ENCODE peak calls at places on chromosomes 16 and 17, in ten cellular contexts. Z is mesendoderm, V is HTR-8/SVneo, L is GM13977, X is neuronal stem cell, I is HS-27A, J is heart left ventricle, U is choroid plexus epithelial cell, O is NCI-H510A treated with DMSO at 0.1 percent for 48 hours, Y is IMR-90. H is an unnamed sample.

GRCh38 chr16:53741546-53741945 is 37.6 kb downstream of the FTO start:
- DNase-seq in J (no peak), O (no peak), V (no peak), Z (no peak), U (no peak), L (no peak), X (no peak), I (no peak), Y (no peak), H (no peak)

GRCh38 chr16:84144301-84144858 is 597 bp downstream of the HSDL1 start:
- DNase-seq in J (peak; percentile 69), U (peak; percentile 24), L (peak; percentile 56), O (peak; percentile 25), X (no peak), V (no peak), Y (peak; percentile 5), I (no peak), Z (peak; percentile 34), H (peak; percentile 43)

GRCh38 chr16:67613808-67614207 is 31.1 kb upstream of the CARMIL2 start:
- DNase-seq in U (no peak), I (no peak), J (no peak), X (no peak), V (no peak), Y (no peak), L (no peak), Z (peak; percentile 65), O (no peak), H (no peak)

GRCh38 chr17:58802188-58802587 is 46.5 kb downstream of the PPM1E start:
- DNase-seq in U (no peak), O (no peak), X (no peak), I (no peak), J (no peak), Z (no peak), Y (no peak), V (no peak), L (no peak), H (no peak)

GRCh38 chr16:11168386-11169065 is 87.5 kb downstream of the SOCS1 start:
- DNase-seq in Z (no peak), I (no peak), U (no peak), J (no peak), V (no peak), Y (peak; percentile 29), L (no peak), O (no peak), X (no peak), H (no peak)

GRCh38 chr17:35795007-35795870 is at the start of gene MMP28:
- DNase-seq in X (peak; percentile 49), V (no peak), Z (no peak), J (peak; percentile 69), O (peak; percentile 24), U (no peak), Y (no peak), L (peak; percentile 62), I (no peak), H (peak; percentile 24)

GRCh38 chr17:73720187-73720834 is 76.1 kb upstream of the SDK2 start:
- DNase-seq in O (peak; percentile 90), X (no peak), U (no peak), J (no peak), I (no peak), Z (peak; percentile 54), L (no peak), V (no peak), Y (no peak), H (peak; percentile 71)

GRCh38 chr16:6016530-6017184 is 919.1 kb upstream of the EEF2KMT start:
- DNase-seq in X (peak; percentile 59), V (peak; percentile 4), Y (no peak), Z (peak; percentile 84), I (no peak), O (no peak), U (peak; percentile 43), J (no peak), L (no peak), H (no peak)

GRCh38 chr17:33204701-33205100 is 88.4 kb downstream of the ASIC2 start:
- DNase-seq in L (no peak), V (no peak), Z (no peak), O (no peak), U (no peak), J (no peak), Y (no peak), I (no peak), X (no peak), H (no peak)

GRCh38 chr17:83198366-83199341 is 119.2 kb downstream of the METRNL start:
- DNase-seq in J (peak; percentile 56), Z (no peak), L (no peak), I (no peak), O (peak; percentile 9), U (no peak), V (no peak), X (no peak), Y (no peak), H (peak; percentile 7)

GRCh38 chr17:72489273-72489641 is 368.4 kb downstream of the SOX9 start:
- DNase-seq in V (no peak), Y (no peak), X (no peak), I (no peak), O (no peak), Z (no peak), J (no peak), U (peak; percentile 26), L (no peak), H (no peak)

GRCh38 chr17:13490906-13491502 is 110.7 kb downstream of the HS3ST3A1 start:
- DNase-seq in I (no peak), U (peak; percentile 14), J (no peak), L (no peak), O (no peak), Y (peak; percentile 22), X (no peak), V (no peak), Z (peak; percentile 15), H (no peak)

GRCh38 chr17:1122681-1123396 is 56.9 kb downstream of the ABR start:
- DNase-seq in J (peak; percentile 93), U (peak; percentile 69), O (peak; percentile 36), Y (peak; percentile 58), V (peak; percentile 89), Z (peak; percentile 71), I (no peak), X (no peak), L (peak; percentile 91), H (peak; percentile 84)

GRCh38 chr16:12262454-12263180 is 286.1 kb downstream of the SNX29 start:
- DNase-seq in Y (peak; percentile 29), I (no peak), J (no peak), X (no peak), V (no peak), O (no peak), Z (no peak), L (no peak), U (no peak), H (no peak)

GRCh38 chr16:9929313-9929712 is 252.9 kb downstream of the GRIN2A start:
- DNase-seq in I (no peak), X (no peak), U (no peak), L (peak; percentile 36), V (no peak), O (no peak), Y (no peak), J (no peak), Z (no peak), H (no peak)

GRCh38 chr17:5986644-5987043 is 83.5 kb upstream of the WSCD1 start:
- DNase-seq in U (no peak), X (no peak), I (no peak), Y (no peak), J (no peak), L (no peak), V (no peak), Z (no peak), O (no peak), H (no peak)

GRCh38 chr17:44203731-44204452 is 4.2 kb upstream of the ATXN7L3 start:
- DNase-seq in O (peak; percentile 38), U (peak; percentile 77), Z (peak; percentile 92), X (peak; percentile 39), Y (peak; percentile 31), V (peak; percentile 69), J (no peak), I (no peak), L (peak; percentile 74), H (peak; percentile 52)

GRCh38 chr17:41785876-41786226 is 660 bp downstream of the JUP start:
- DNase-seq in L (no peak), O (peak; percentile 77), Y (no peak), J (no peak), I (no peak), X (no peak), U (no peak), V (no peak), Z (peak; percentile 80), H (no peak)

GRCh38 chr16:48535369-48535787 is 74.6 kb downstream of the N4BP1 start:
- DNase-seq in X (no peak), I (no peak), V (no peak), J (no peak), L (no peak), O (no peak), U (no peak), Y (no peak), Z (no peak), H (no peak)

GRCh38 chr17:20975566-20975965 is 67.2 kb downstream of the USP22 start:
- DNase-seq in J (no peak), L (no peak), I (no peak), O (no peak), Y (peak; percentile 25), U (no peak), X (no peak), V (no peak), Z (no peak), H (no peak)

GRCh38 chr17:62791235-62792121 is 16.6 kb downstream of the MARCHF10 start:
- DNase-seq in L (no peak), Z (no peak), Y (peak; percentile 95), I (peak; percentile 72), X (no peak), J (no peak), O (peak; percentile 84), U (peak; percentile 95), V (peak; percentile 59), H (no peak)

GRCh38 chr17:67200727-67201301 is 44.2 kb downstream of the HELZ start:
- DNase-seq in U (peak; percentile 35), Y (no peak), J (no peak), O (no peak), L (no peak), X (no peak), Z (peak; percentile 46), I (no peak), V (peak; percentile 41), H (no peak)

GRCh38 chr16:75309899-75310430 is 58.5 kb upstream of the BCAR1 start:
- DNase-seq in U (no peak), L (no peak), Z (no peak), O (no peak), V (no peak), X (no peak), Y (no peak), I (no peak), J (no peak), H (no peak)

GRCh38 chr17:29855686-29856085 is 74.3 kb downstream of the SSH2 start:
- DNase-seq in L (no peak), Y (peak; percentile 75), U (peak; percentile 71), Z (no peak), V (no peak), J (no peak), X (no peak), O (no peak), I (no peak), H (no peak)

GRCh38 chr17:31494259-31495048 is 103.0 kb downstream of the RAB11FIP4 start:
- DNase-seq in Z (peak; percentile 45), I (no peak), V (no peak), L (peak; percentile 77), Y (no peak), X (no peak), O (no peak), U (no peak), J (peak; percentile 31), H (peak; percentile 69)

GRCh38 chr17:35809855-35810461 is 674 bp downstream of the TAF15 start:
- DNase-seq in U (no peak), I (no peak), X (no peak), J (no peak), Y (peak; percentile 23), L (no peak), Z (no peak), O (no peak), V (no peak), H (no peak)

H was measured in activated gamma-delta T cell treated with Interleukin-2 at 50 U/mL for 16 hours.